ENCODE peak calls at places on chromosome 11, in four cellular contexts. One of them, this sample, is unnamed.

GRCh38 chr11:130737866-130738431 is 178.3 kb downstream of the SNX19 start:
- DNase-seq in nephron progenitor cell: no peak
- DNase-seq in dermis blood vessel endothelial cell: peak; percentile 71
- DNase-seq in brain microvascular endothelial cell: peak; percentile 74
- DNase-seq in this sample: no peak

GRCh38 chr11:844693-845644 is 2.3 kb downstream of the TSPAN4 start:
- DNase-seq in nephron progenitor cell: peak; percentile 81
- DNase-seq in dermis blood vessel endothelial cell: peak; percentile 95
- DNase-seq in brain microvascular endothelial cell: no peak
- DNase-seq in this sample: peak; percentile 82

GRCh38 chr11:46389450-46390330 is 1.9 kb downstream of the CHRM4 start:
- DNase-seq in nephron progenitor cell: peak; percentile 91
- DNase-seq in dermis blood vessel endothelial cell: peak; percentile 88
- DNase-seq in brain microvascular endothelial cell: peak; percentile 46
- DNase-seq in this sample: peak; percentile 48

GRCh38 chr11:111913031-111913861 is 712 bp downstream of the HSPB2 start:
- DNase-seq in nephron progenitor cell: no peak
- DNase-seq in dermis blood vessel endothelial cell: no peak
- DNase-seq in brain microvascular endothelial cell: no peak
- DNase-seq in this sample: no peak

GRCh38 chr11:124434699-124435098 is 10.0 kb upstream of the OR8B4 start:
- DNase-seq in nephron progenitor cell: no peak
- DNase-seq in dermis blood vessel endothelial cell: no peak
- DNase-seq in brain microvascular endothelial cell: no peak
- DNase-seq in this sample: no peak

GRCh38 chr11:57432714-57433163 is 5.8 kb upstream of the SLC43A3 start:
- DNase-seq in nephron progenitor cell: no peak
- DNase-seq in dermis blood vessel endothelial cell: peak; percentile 10
- DNase-seq in brain microvascular endothelial cell: peak; percentile 90
- DNase-seq in this sample: peak; percentile 91

GRCh38 chr11:96045622-96046456 is 121.9 kb upstream of the MTMR2 start:
- DNase-seq in nephron progenitor cell: peak; percentile 32
- DNase-seq in dermis blood vessel endothelial cell: peak; percentile 29
- DNase-seq in brain microvascular endothelial cell: peak; percentile 43
- DNase-seq in this sample: no peak

GRCh38 chr11:116387623-116388022 is 385.2 kb downstream of the BUD13 start:
- DNase-seq in nephron progenitor cell: no peak
- DNase-seq in dermis blood vessel endothelial cell: no peak
- DNase-seq in brain microvascular endothelial cell: no peak
- DNase-seq in this sample: no peak